ENCODE peak calls at places on chromosome 11, in nine cellular contexts. O is GM23338, P is Caco-2, T is GM06990, V is left ventricle myocardium inferior, B is endothelial cell of umbilical vein, Z is colonic mucosa, D is Peyer's patch, E is HCT116. H is an unnamed sample. For H3K27me3, the result is how much of the 10 kb centered on the place peaks cover.

GRCh38 chr11:117828641-117829368 is 4.3 kb upstream of the FXYD2 start:
- DNase-seq in O (no peak), P (no peak), T (peak), V (peak), B (peak), Z (peak), D (peak), E (no peak), H (peak)

GRCh38 chr11:77776455-77776854 is 44.1 kb downstream of the RSF1 start:
- DNase-seq in O (no peak), P (peak), T (no peak), V (no peak), B (peak), Z (no peak), D (no peak), E (peak), H (peak)

GRCh38 chr11:119316017-119316728 is 757 bp downstream of the MCAM start:
- DNase-seq in O (no peak), P (no peak), T (no peak), V (peak), B (peak), Z (no peak), D (no peak), E (no peak), H (no peak)

GRCh38 chr11:106540001-106540400 is 462.5 kb downstream of the AASDHPPT start:
- DNase-seq in O (no peak), P (no peak), T (no peak), V (no peak), B (no peak), Z (no peak), D (no peak), E (no peak), H (peak)

GRCh38 chr11:105004021-105004420 is 18.9 kb downstream of the CASP5 start:
- DNase-seq in O (no peak), P (no peak), T (no peak), V (no peak), B (no peak), Z (no peak), D (no peak), E (no peak), H (no peak)

GRCh38 chr11:110830344-110831141 is 118.3 kb upstream of the ARHGAP20 start:
- DNase-seq in O (peak), P (no peak), T (no peak), V (no peak), B (no peak), Z (no peak), D (no peak), E (no peak), H (peak)

GRCh38 chr11:121696177-121696863 is 243.6 kb upstream of the SORL1-AS1 start:
- DNase-seq in O (peak), P (no peak), T (no peak), V (peak), B (no peak), Z (no peak), D (no peak), E (no peak), H (no peak)

GRCh38 chr11:113193894-113194293 is 120.5 kb upstream of the TTC12 start:
- DNase-seq in O (no peak), P (no peak), T (no peak), V (peak), B (no peak), Z (peak), D (no peak), E (no peak), H (no peak)

GRCh38 chr11:83573097-83573496 is 286.9 kb upstream of the CCDC90B start:
- DNase-seq in O (no peak), P (no peak), T (no peak), V (no peak), B (no peak), Z (no peak), D (no peak), E (no peak), H (peak)

GRCh38 chr11:66221726-66222236 is 46.7 kb upstream of the RAB1B start:
- DNase-seq in O (no peak), P (no peak), T (no peak), V (no peak), B (no peak), Z (no peak), D (peak), E (no peak), H (no peak)

GRCh38 chr11:104325093-104325492 is 161.1 kb upstream of the PDGFD start:
- DNase-seq in O (no peak), P (no peak), T (no peak), V (no peak), B (no peak), Z (no peak), D (no peak), E (no peak), H (no peak)

GRCh38 chr11:128686745-128687177 is 7.1 kb upstream of the FLI1 start:
- DNase-seq in O (peak), P (peak), T (no peak), V (peak), B (peak), Z (no peak), D (peak), E (no peak), H (peak)

GRCh38 chr11:18394928-18395734 is 768 bp downstream of the LDHA start:
- DNase-seq in O (peak), P (peak), T (peak), V (no peak), B (peak), Z (peak), D (peak), E (no peak), H (no peak)

GRCh38 chr11:132540586-132540985 is 991.7 kb downstream of the OPCML start:
- DNase-seq in O (no peak), P (no peak), T (no peak), V (no peak), B (no peak), Z (no peak), D (no peak), E (no peak), H (no peak)

GRCh38 chr11:116173946-116174911 is 598.6 kb downstream of the BUD13 start:
- DNase-seq in O (peak), P (no peak), T (no peak), V (no peak), B (no peak), Z (peak), D (no peak), E (no peak), H (no peak)

GRCh38 chr11:80096736-80097135 is 655.9 kb upstream of the TENM4 start:
- DNase-seq in O (no peak), P (no peak), T (no peak), V (no peak), B (no peak), Z (no peak), D (no peak), E (no peak), H (peak)

GRCh38 chr11:112785104-112785503 is 176.1 kb upstream of the NCAM1 start:
- DNase-seq in O (no peak), P (no peak), T (no peak), V (no peak), B (no peak), Z (no peak), D (no peak), E (no peak), H (no peak)

GRCh38 chr11:108647701-108648527 is 17.0 kb upstream of the DDX10 start:
- DNase-seq in O (peak), P (peak), T (peak), V (peak), B (peak), Z (peak), D (peak), E (peak), H (peak)
- TF ChIP-seq CTCF in O (peak), P (peak), T (peak), V (peak), B (peak), Z (peak), D (peak), E (peak), H (peak)

GRCh38 chr11:48207881-48208280 is 8.7 kb upstream of the OR4B1 start:
- DNase-seq in O (no peak), P (no peak), T (no peak), V (no peak), B (no peak), Z (no peak), D (no peak), E (no peak), H (no peak)
- H3K27me3 ChIP-seq in O (under half), P (under half), T (under half), V (under half), B (under half), Z (under half), D (under half), E (under half), H (under half)

DNA sequence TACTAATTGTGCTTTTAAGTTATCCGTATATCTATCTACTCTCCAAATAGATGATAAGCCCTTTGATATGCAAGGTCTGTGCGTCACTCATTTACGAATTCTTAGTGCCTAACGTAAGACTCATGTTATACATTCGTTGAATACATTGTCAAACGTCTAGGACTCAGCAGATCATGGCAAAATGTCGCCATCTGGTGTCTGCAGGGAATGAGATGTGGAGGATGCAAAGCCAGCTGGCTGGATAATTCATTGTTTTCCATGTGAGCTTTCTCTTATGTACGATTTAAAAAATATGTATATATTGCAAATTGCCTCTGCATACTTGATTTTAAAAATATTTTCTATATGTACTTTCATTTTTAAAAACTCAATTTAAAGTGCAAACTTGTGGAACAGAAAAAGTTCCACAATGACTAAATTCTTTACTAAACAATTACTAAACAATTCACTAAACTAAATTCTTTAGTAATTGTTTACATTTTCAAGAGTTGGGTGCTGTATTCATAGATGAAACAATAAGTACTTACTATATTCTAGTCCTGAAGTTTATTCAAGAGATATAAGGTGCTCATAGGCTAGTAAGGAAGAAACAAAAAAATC is 33.8 kb downstream of the ZNF202 start:
- DNase-seq in O (peak), P (peak), T (no peak), V (peak), B (peak), Z (peak), D (peak), E (peak), H (peak)
- TF ChIP-seq CTCF in O (peak), P (peak), T (peak), V (peak), B (peak), Z (peak), D (peak), E (peak), H (peak)

DNA sequence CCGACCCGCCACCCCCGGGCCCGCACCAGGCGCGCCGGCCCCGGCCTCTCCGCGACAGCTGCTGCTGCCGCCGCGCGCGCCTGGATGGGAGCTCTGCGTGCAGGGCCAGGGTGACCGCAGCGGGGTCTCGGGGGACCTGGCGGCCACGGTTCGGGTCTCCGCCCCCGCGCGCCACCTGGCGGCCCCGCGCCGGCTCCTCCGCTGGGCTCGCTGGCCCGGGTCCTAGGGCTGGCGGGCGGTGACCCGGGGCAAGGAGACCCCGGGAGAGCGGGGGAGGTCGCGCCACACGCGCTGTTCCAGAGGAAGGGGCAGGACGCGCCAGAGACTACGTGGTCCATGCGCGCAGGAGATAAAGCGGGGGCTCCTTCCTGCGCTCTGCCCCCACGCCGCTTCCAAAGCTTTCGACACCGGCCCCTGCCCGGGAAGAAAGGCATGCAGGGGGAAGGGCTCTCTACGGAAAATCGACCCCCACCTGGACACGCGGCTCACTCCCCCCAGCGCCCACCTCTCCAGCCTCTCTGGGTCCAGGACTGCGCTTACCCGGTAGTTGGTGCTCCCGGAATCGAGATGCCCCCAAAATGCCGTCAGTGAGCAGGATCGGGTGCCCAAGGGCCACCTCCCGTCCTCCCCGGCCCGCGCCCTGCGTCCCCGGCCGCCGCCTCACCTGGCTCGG is 480 bp downstream of the SHANK2 start:
- DNase-seq in O (peak), P (peak), T (peak), V (no peak), B (no peak), Z (peak), D (peak), E (no peak), H (no peak)
- H3K27me3 ChIP-seq in O (under half), P (under half), T (under half), V (half or more), B (under half), Z (under half), D (under half), E (under half), H (under half)

DNA sequence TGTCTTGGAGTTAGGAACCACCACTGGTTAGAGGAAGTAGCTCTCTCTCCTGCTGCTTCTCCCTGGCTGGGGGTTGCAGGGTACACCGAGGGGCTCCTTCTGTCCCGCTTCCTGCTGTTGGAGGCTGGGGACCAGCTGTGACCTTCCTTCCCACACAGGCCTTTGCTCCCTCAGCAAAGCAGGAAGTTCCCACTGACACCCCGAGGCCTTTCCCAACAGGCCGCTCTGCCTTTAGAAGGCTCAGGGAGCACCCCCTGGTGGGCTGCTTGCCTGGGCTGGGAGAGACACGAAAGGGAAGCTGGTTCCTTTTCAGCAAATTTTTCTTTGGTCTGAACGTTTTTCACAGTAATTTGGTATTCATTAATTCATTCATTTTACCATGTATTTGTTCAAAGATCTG is 527.9 kb upstream of the B3GAT1 start:
- DNase-seq in O (no peak), P (peak), T (no peak), V (peak), B (no peak), Z (no peak), D (no peak), E (no peak), H (no peak)
- TF ChIP-seq CTCF in O (peak), P (peak), T (no peak), V (peak), B (no peak), Z (no peak), D (no peak), E (peak), H (no peak)

GRCh38 chr11:62928011-62928410 is 6.8 kb upstream of the CHRM1 start:
- DNase-seq in O (no peak), P (no peak), T (no peak), V (no peak), B (no peak), Z (no peak), D (no peak), E (no peak), H (no peak)

GRCh38 chr11:62925745-62926668 is 4.8 kb upstream of the CHRM1 start:
- DNase-seq in O (peak), P (no peak), T (no peak), V (no peak), B (no peak), Z (no peak), D (no peak), E (no peak), H (no peak)

GRCh38 chr11:62925308-62925707 is 4.1 kb upstream of the CHRM1 start:
- DNase-seq in O (peak), P (no peak), T (no peak), V (no peak), B (no peak), Z (no peak), D (no peak), E (no peak), H (no peak)

GRCh38 chr11:62923634-62924411 is 2.7 kb upstream of the CHRM1 start:
- DNase-seq in O (peak), P (no peak), T (peak), V (no peak), B (no peak), Z (no peak), D (no peak), E (no peak), H (no peak)

GRCh38 chr11:62926669-62927455 is 5.7 kb upstream of the CHRM1 start:
- DNase-seq in O (no peak), P (no peak), T (no peak), V (no peak), B (no peak), Z (no peak), D (no peak), E (no peak), H (no peak)
- H3K27me3 ChIP-seq in O (half or more), P (under half), T (under half), V (half or more), B (under half), Z (half or more), D (under half), E (under half), H (half or more)

DNA sequence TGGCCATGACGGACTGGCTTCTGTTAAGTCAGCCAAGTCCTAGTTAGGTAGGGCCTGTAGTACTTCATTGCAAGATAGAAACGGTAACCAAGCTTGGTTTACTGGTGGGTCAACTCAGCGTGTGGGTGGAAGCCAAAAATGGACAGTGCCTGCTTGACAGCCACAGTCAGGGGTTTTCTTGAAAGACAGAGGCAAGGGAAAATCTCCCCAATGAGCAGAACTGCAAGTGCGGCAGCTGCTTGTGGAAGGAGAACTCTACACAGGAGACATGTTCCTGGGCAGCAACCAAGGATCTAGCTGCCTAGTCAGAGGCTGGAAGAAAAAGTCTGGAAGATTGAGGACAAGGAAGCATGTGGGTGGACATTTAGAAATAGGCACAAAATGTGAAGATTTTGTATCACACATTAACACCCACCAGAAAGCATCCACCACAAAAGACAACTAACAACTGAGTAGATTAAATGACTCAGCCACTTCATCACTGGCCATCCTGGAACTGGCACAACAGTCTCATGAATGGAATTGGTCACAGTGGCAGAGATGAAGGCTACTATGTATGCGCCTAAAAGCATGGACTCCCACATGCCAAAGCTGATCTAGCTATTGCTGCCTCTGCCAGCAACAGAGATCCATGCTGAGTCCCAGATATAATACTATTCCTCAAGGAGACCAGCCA is 40.9 kb upstream of the SCUBE2 start:
- DNase-seq in O (no peak), P (no peak), T (no peak), V (no peak), B (no peak), Z (no peak), D (no peak), E (no peak), H (no peak)
- TF ChIP-seq CTCF in O (no peak), P (no peak), T (no peak), V (no peak), B (no peak), Z (no peak), D (no peak), E (no peak), H (no peak)

H was measured in bronchial epithelial cell.